ENCODE peak calls at places on chromosomes 7 and 10, in five cellular contexts. A is T-helper 1 cell, Z is endodermal cell, X is NCI-H1417, I is amygdala. F is an unnamed sample.

GRCh38 chr7:120256719-120257118 is 16.3 kb upstream of the KCND2 start:
- DNase-seq in Z (no peak), A (no peak), X (no peak), I (no peak), F (no peak)

GRCh38 chr7:27096756-27097514 is 1.1 kb upstream of the HOXA1 start:
- DNase-seq in Z (peak; percentile 68), A (no peak), I (no peak), X (peak; percentile 81), F (no peak)

GRCh38 chr7:52085610-52086009 is 769.0 kb upstream of the COBL start:
- DNase-seq in Z (peak; percentile 67), X (no peak), A (no peak), I (no peak), F (no peak)

GRCh38 chr7:155483868-155484325 is 26.0 kb downstream of the EN2 start:
- DNase-seq in Z (no peak), A (no peak), I (no peak), X (no peak), F (peak; percentile 51)

GRCh38 chr10:104925232-104925851 is 284.3 kb downstream of the SORCS3 start:
- DNase-seq in A (no peak), Z (peak; percentile 85), I (no peak), X (peak; percentile 26), F (peak; percentile 65)

GRCh38 chr7:111760043-111760442 is 197.8 kb upstream of the IMMP2L start:
- DNase-seq in A (no peak), Z (no peak), I (no peak), X (no peak), F (no peak)

GRCh38 chr7:36207451-36208291 is 54.6 kb downstream of the EEPD1 start:
- DNase-seq in I (peak; percentile 52), A (no peak), Z (peak; percentile 50), X (no peak), F (no peak)

GRCh38 chr10:62083413-62083794 is 181.9 kb downstream of the ARID5B start:
- DNase-seq in X (peak; percentile 27), Z (no peak), I (no peak), A (no peak), F (no peak)

GRCh38 chr7:107659666-107660065 is 962 bp upstream of the SLC26A4 start:
- DNase-seq in A (no peak), X (no peak), Z (no peak), I (no peak), F (peak; percentile 77)

GRCh38 chr10:77872151-77872946 is 54.2 kb downstream of the DLG5 start:
- DNase-seq in X (no peak), A (no peak), I (peak; percentile 73), Z (no peak), F (peak; percentile 43)

GRCh38 chr10:63157845-63158624 is 24.9 kb downstream of the NRBF2 start:
- DNase-seq in Z (peak; percentile 76), I (peak; percentile 28), X (peak; percentile 58), A (no peak), F (peak; percentile 68)

GRCh38 chr7:141541375-141541774 is 9.8 kb upstream of the AGK start:
- DNase-seq in Z (no peak), A (no peak), X (no peak), I (no peak), F (no peak)

F was measured in islet precursor cell.